ENCODE peak calls at places on chromosome 9, in four cellular contexts. J is adipocyte, U is sigmoid colon, I is mesendoderm. B is an unnamed sample. For H3K36me3 and H3K27me3, the result is how much of the 10 kb centered on the place peaks cover.

GRCh38 chr9:115643948-115644727 is 509.5 kb upstream of the PAPPA start:
- DNase-seq in J (no peak), U (no peak), I (no peak), B (no peak)

GRCh38 chr9:89342213-89342612 is 23.9 kb downstream of the SECISBP2 start:
- DNase-seq in J (no peak), U (no peak), I (peak), B (no peak)

GRCh38 chr9:93232388-93232965 is 48.5 kb downstream of the WNK2 start:
- DNase-seq in J (no peak), U (no peak), I (no peak), B (no peak)

GRCh38 chr9:93134018-93134739 is at the start of gene NINJ1:
- DNase-seq in J (peak), U (peak), I (peak), B (peak)

GRCh38 chr9:89610391-89610925 is 5.6 kb downstream of the GADD45G start:
- DNase-seq in J (no peak), U (no peak), I (no peak), B (no peak)

GRCh38 chr9:94717656-94718225 is 8.8 kb upstream of the AOPEP start:
- DNase-seq in J (peak), U (no peak), I (peak), B (peak)

GRCh38 chr9:4086119-4087088 is 213.5 kb downstream of the GLIS3 start:
- DNase-seq in J (no peak), U (no peak), I (no peak), B (no peak)

GRCh38 chr9:104780796-104781395 is 17.0 kb downstream of the NIPSNAP3B start:
- DNase-seq in J (peak), U (no peak), I (peak), B (no peak)

GRCh38 chr9:15513335-15513734 is 2.6 kb upstream of the PSIP1 start:
- DNase-seq in J (peak), U (no peak), I (peak), B (peak)

GRCh38 chr9:37952731-37953130 is 48.8 kb upstream of the SLC25A51 start:
- DNase-seq in J (peak), U (no peak), I (no peak), B (peak)

GRCh38 chr9:72925126-72925810 is 27.6 kb downstream of the ALDH1A1 start:
- DNase-seq in J (peak), U (no peak), I (no peak), B (no peak)

GRCh38 chr9:109331353-109331752 is 10.5 kb upstream of the EPB41L4B start:
- DNase-seq in J (peak), U (no peak), I (no peak), B (peak)

GRCh38 chr9:93436218-93436617 is 15.3 kb upstream of the FAM120A start:
- DNase-seq in J (no peak), U (no peak), I (no peak), B (no peak)

GRCh38 chr9:120396926-120397325 is 183.0 kb downstream of the CDK5RAP2 start:
- DNase-seq in J (peak), U (peak), I (no peak), B (no peak)
- H3K36me3 ChIP-seq in J (half or more), U (half or more), I (under half), B (under half)

GRCh38 chr9:70403618-70404025 is 10.8 kb downstream of the KLF9 start:
- DNase-seq in J (no peak), U (peak), I (no peak), B (no peak)
- H3K4me3 ChIP-seq in J (peak), U (peak), I (no peak), B (no peak)

GRCh38 chr9:123365881-123366528 is 10.0 kb downstream of the CRB2 start:
- DNase-seq in J (no peak), U (no peak), I (no peak), B (no peak)
- H3K27me3 ChIP-seq in J (under half), U (under half), I (under half), B (under half)

GRCh38 chr9:128792134-128792533 is 5.1 kb downstream of the TBC1D13 start:
- DNase-seq in J (no peak), U (no peak), I (no peak), B (no peak)

GRCh38 chr9:128788445-128788844 is 1.4 kb downstream of the TBC1D13 start:
- DNase-seq in J (no peak), U (no peak), I (peak), B (no peak)

GRCh38 chr9:128790536-128790935 is 3.5 kb downstream of the TBC1D13 start:
- DNase-seq in J (no peak), U (no peak), I (no peak), B (no peak)

GRCh38 chr9:128787583-128788156 is 617 bp downstream of the TBC1D13 start:
- DNase-seq in J (peak), U (no peak), I (peak), B (no peak)

DNA sequence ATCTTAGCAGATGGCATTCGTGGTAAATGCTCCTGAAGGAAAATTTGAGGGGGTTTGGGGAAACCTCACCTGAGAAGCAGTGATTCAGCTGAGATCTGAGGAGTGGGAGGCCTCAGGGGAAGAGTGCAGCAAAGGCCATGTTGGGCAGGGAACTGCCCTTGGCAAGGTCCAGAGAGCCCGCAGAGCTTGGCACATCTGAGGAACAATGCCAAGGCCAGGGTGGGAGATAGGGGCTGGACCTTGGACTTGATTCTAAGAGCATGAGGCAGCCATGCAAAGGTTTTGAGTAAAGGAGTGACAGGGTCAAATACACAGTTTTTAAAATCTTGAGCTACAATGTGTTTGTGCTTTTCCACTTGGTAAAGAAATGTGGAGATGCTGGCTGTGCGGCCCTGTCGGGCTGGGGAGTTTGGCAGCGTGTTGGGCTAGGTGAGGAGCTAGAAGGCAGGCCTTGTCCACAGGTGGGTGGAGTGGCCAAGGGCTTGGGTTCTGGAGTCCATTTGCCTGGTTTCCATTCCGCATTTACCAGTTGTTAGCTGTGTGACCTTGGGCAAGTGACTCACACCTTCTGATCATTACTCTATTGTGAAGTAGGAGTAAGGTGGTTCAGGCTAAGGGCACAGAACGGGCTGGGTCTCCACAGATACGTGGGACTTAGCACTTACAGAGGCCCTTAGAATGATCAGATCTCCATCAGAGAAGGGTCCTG is 6.1 kb downstream of the TBC1D13 start:
- DNase-seq in J (no peak), U (no peak), I (no peak), B (no peak)
- H3K36me3 ChIP-seq in J (half or more), U (half or more), I (under half), B (under half)